ENCODE peak calls at places on chromosomes 13 and 19, in eight cellular contexts. W, O, X, D, L, H, Q and G are unnamed samples.
A peak's percentile ranks its signal among the peaks of the same experiment; 100 is the strongest.

GRCh38 chr19:28726533-28726932 is 486.4 kb downstream of the UQCRFS1 start:
- DNase-seq in W (no peak), O (no peak), X (no peak), D (no peak), L (no peak), H (no peak), Q (no peak), G (no peak)

GRCh38 chr13:27607125-27607524 is 13.2 kb downstream of the LNX2 start:
- DNase-seq in W (no peak), O (peak; percentile 41), X (peak; percentile 34), D (peak; percentile 26), L (no peak), H (no peak), Q (peak; percentile 88), G (peak; percentile 80)

GRCh38 chr19:38634757-38635482 is 12.5 kb upstream of the ACTN4 start:
- DNase-seq in W (peak; percentile 56), O (peak; percentile 38), X (no peak), D (peak; percentile 87), L (peak; percentile 36), H (no peak), Q (peak; percentile 61), G (peak; percentile 75)

GRCh38 chr19:32406161-32407003 is 812 bp downstream of the DPY19L3 start:
- DNase-seq in W (no peak), O (no peak), X (no peak), D (no peak), L (no peak), H (peak; percentile 14), Q (no peak), G (peak; percentile 19)

GRCh38 chr19:50505856-50506611 is 5.0 kb downstream of the JOSD2 start:
- DNase-seq in W (no peak), O (no peak), X (no peak), D (no peak), L (no peak), H (no peak), Q (no peak), G (no peak)

GRCh38 chr19:48249502-48250014 is 6.2 kb downstream of the CARD8 start:
- DNase-seq in W (peak; percentile 6), O (no peak), X (no peak), D (no peak), L (peak; percentile 56), H (no peak), Q (no peak), G (no peak)

GRCh38 chr19:42113641-42114348 is 18.5 kb downstream of the POU2F2 start:
- DNase-seq in W (no peak), O (peak; percentile 86), X (peak; percentile 71), D (peak; percentile 65), L (no peak), H (peak; percentile 100), Q (peak; percentile 98), G (peak; percentile 100)

GRCh38 chr19:799076-799881 is 2.0 kb downstream of the PTBP1 start:
- DNase-seq in W (no peak), O (no peak), X (no peak), D (no peak), L (no peak), H (no peak), Q (peak; percentile 53), G (peak; percentile 64)

GRCh38 chr13:21435710-21436151 is 23.4 kb downstream of the ZDHHC20 start:
- DNase-seq in W (peak; percentile 38), O (peak; percentile 23), X (peak; percentile 77), D (peak; percentile 54), L (peak; percentile 7), H (peak; percentile 36), Q (peak; percentile 91), G (peak; percentile 87)

GRCh38 chr19:1794424-1795185 is 17.5 kb downstream of the ATP8B3 start:
- DNase-seq in W (no peak), O (no peak), X (no peak), D (no peak), L (no peak), H (no peak), Q (no peak), G (no peak)

GRCh38 chr13:94387047-94387446 is 92.4 kb downstream of the DCT start:
- DNase-seq in W (no peak), O (no peak), X (no peak), D (no peak), L (no peak), H (no peak), Q (no peak), G (no peak)

GRCh38 chr19:6802336-6803035 is 30.0 kb downstream of the VAV1 start:
- DNase-seq in W (peak; percentile 6), O (no peak), X (no peak), D (no peak), L (peak; percentile 88), H (no peak), Q (no peak), G (no peak)